ENCODE peak calls at places on chromosomes 1 and 21, in six cellular contexts. A is germinal center, R is GM13976, E is hepatocyte, G is activated gamma-delta T cell, J is cardiac fibroblast. D is an unnamed sample.

GRCh38 chr1:215022204-215022603 is 60.3 kb upstream of the KCNK2 start:
- DNase-seq in A (no peak), R (no peak), E (no peak), G (no peak), J (peak; percentile 11), D (no peak)

GRCh38 chr1:77834771-77835334 is 53.6 kb upstream of the NEXN start:
- DNase-seq in A (no peak), R (no peak), E (peak; percentile 31), G (no peak), J (peak; percentile 89), D (peak; percentile 28)

GRCh38 chr21:44357064-44357837 is 3.8 kb downstream of the TRPM2 start:
- DNase-seq in A (no peak), R (no peak), E (no peak), G (no peak), J (no peak), D (no peak)

GRCh38 chr1:51512611-51513010 is 6.5 kb downstream of the EPS15 start:
- DNase-seq in A (peak; percentile 17), R (no peak), E (no peak), G (no peak), J (no peak), D (no peak)

GRCh38 chr1:244218220-244218619 is 167.1 kb downstream of the ZBTB18 start:
- DNase-seq in A (no peak), R (no peak), E (no peak), G (no peak), J (no peak), D (no peak)

GRCh38 chr1:63866085-63866484 is 92.3 kb downstream of the ROR1 start:
- DNase-seq in A (no peak), R (no peak), E (no peak), G (no peak), J (no peak), D (no peak)

GRCh38 chr1:107434379-107434728 is 293.5 kb downstream of the NTNG1 start:
- DNase-seq in A (peak; percentile 30), R (no peak), E (no peak), G (no peak), J (no peak), D (no peak)

GRCh38 chr1:17148950-17149608 is 29.8 kb upstream of the PADI2 start:
- DNase-seq in A (no peak), R (no peak), E (no peak), G (no peak), J (peak; percentile 19), D (no peak)

GRCh38 chr1:51955797-51956527 is 34.5 kb downstream of the RAB3B start:
- DNase-seq in A (peak; percentile 19), R (no peak), E (no peak), G (no peak), J (no peak), D (no peak)

GRCh38 chr1:117683571-117684285 is 77.9 kb downstream of the TENT5C start:
- DNase-seq in A (no peak), R (no peak), E (no peak), G (no peak), J (peak; percentile 44), D (no peak)

GRCh38 chr1:185733818-185734709 is at the start of gene HMCN1:
- DNase-seq in A (no peak), R (peak; percentile 26), E (peak; percentile 65), G (no peak), J (peak; percentile 82), D (peak; percentile 90)

GRCh38 chr1:108182854-108183253 is 17.3 kb downstream of the SLC25A24 start:
- DNase-seq in A (no peak), R (no peak), E (no peak), G (no peak), J (no peak), D (no peak)

GRCh38 chr21:24023936-24024335 is 1583.3 kb downstream of the MRPL39 start:
- DNase-seq in A (no peak), R (no peak), E (no peak), G (no peak), J (no peak), D (no peak)

GRCh38 chr1:65372557-65372956 is 47.9 kb upstream of the LEPR start:
- DNase-seq in A (no peak), R (no peak), E (no peak), G (no peak), J (no peak), D (no peak)

GRCh38 chr1:30257742-30258380 is 465.5 kb downstream of the MATN1 start:
- DNase-seq in A (no peak), R (no peak), E (no peak), G (no peak), J (no peak), D (no peak)

GRCh38 chr1:93021539-93022134 is 57.4 kb upstream of the MTF2 start:
- DNase-seq in A (peak; percentile 63), R (peak; percentile 67), E (peak; percentile 59), G (no peak), J (peak; percentile 73), D (no peak)

GRCh38 chr21:42665026-42665425 is 11.6 kb downstream of the PDE9A start:
- DNase-seq in A (no peak), R (no peak), E (no peak), G (no peak), J (no peak), D (no peak)

GRCh38 chr1:22133247-22133927 is 9.5 kb downstream of the WNT4 start:
- DNase-seq in A (no peak), R (no peak), E (no peak), G (no peak), J (no peak), D (peak; percentile 77)

GRCh38 chr1:38418195-38419030 is 371.8 kb upstream of the POU3F1 start:
- DNase-seq in A (no peak), R (no peak), E (no peak), G (no peak), J (no peak), D (no peak)